ENCODE peak calls at places on chromosomes 1 and 21, in seven cellular contexts. A is progenitor cell of endocrine pancreas; H is NCI-H1930; K is mucosa of gallbladder; Q is putamen; W is stimulated activated CD4-positive, alpha-beta T cell treated with anti-CD3 and anti-CD28 coated beads, Interleukin-1b, Interleukin-23, amount 100 ng/mL, for 1 hour; T is effector memory CD8-positive, alpha-beta T cell. U is an unnamed sample.

GRCh38 chr1:14238472-14239059 is 359.9 kb upstream of the KAZN start:
- DNase-seq in A (no peak), K (peak; percentile 51), W (no peak), H (no peak), Q (no peak), T (no peak), U (no peak)

GRCh38 chr1:6037338-6037762 is 8.3 kb upstream of the KCNAB2 start:
- DNase-seq in T (no peak), W (no peak), H (no peak), K (no peak), A (no peak), Q (no peak), U (no peak)

GRCh38 chr1:97820470-97821188 is 100.2 kb downstream of the DPYD start:
- DNase-seq in W (no peak), A (no peak), Q (no peak), H (no peak), K (no peak), T (no peak), U (no peak)

GRCh38 chr1:8153961-8154360 is 127.9 kb upstream of the ERRFI1 start:
- DNase-seq in K (no peak), A (no peak), Q (no peak), H (no peak), W (no peak), T (no peak), U (no peak)

GRCh38 chr1:39268112-39268581 is 63.7 kb downstream of the MACF1 start:
- DNase-seq in Q (peak; percentile 88), T (no peak), H (no peak), K (peak; percentile 59), W (no peak), A (no peak), U (peak; percentile 16)

GRCh38 chr1:12407050-12407961 is 177.5 kb downstream of the VPS13D start:
- DNase-seq in T (peak; percentile 10), K (peak; percentile 24), H (no peak), W (no peak), Q (no peak), A (no peak), U (peak; percentile 16)

GRCh38 chr1:167548059-167548932 is 5.3 kb downstream of the CREG1 start:
- DNase-seq in A (no peak), K (no peak), Q (no peak), W (no peak), H (no peak), T (no peak), U (no peak)

GRCh38 chr1:24904731-24905354 is 25.2 kb downstream of the RUNX3 start:
- DNase-seq in T (no peak), A (no peak), K (no peak), Q (no peak), H (no peak), W (no peak), U (no peak)

GRCh38 chr21:46052703-46053651 is 44.9 kb upstream of the COL6A2 start:
- DNase-seq in W (no peak), A (no peak), H (no peak), T (peak; percentile 62), Q (no peak), K (no peak), U (no peak)

GRCh38 chr1:241684108-241684507 is 32.0 kb downstream of the WDR64 start:
- DNase-seq in A (no peak), W (no peak), T (no peak), H (no peak), Q (no peak), K (no peak), U (no peak)

GRCh38 chr1:37631039-37631428 is 3.7 kb downstream of the RSPO1 start:
- DNase-seq in A (no peak), T (no peak), Q (no peak), W (no peak), K (no peak), H (no peak), U (no peak)

GRCh38 chr1:37083551-37084119 is 49.3 kb upstream of the GRIK3 start:
- DNase-seq in T (no peak), K (no peak), Q (no peak), A (no peak), W (no peak), H (no peak), U (no peak)